ENCODE peak calls at places on chromosomes 5 and 9, in five cellular contexts. One of them, this sample, is unnamed.

GRCh38 chr5:138385660-138386059 is 33.2 kb downstream of the KDM3B start:
- DNase-seq in skeletal muscle cell: no peak
- DNase-seq in NCI-H1092 treated with DMSO at 0.1 percent for 48 hours: no peak
- DNase-seq in fibroblast of gingiva: no peak
- DNase-seq in activated B cell treated with CpG ODN at 0.5 μM for 24 hours: no peak
- DNase-seq in this sample: no peak

GRCh38 chr5:79976759-79977515 is 14.1 kb downstream of the MTX3 start:
- DNase-seq in activated B cell treated with CpG ODN at 0.5 μM for 24 hours: no peak
- DNase-seq in NCI-H1092 treated with DMSO at 0.1 percent for 48 hours: no peak
- DNase-seq in skeletal muscle cell: no peak
- DNase-seq in fibroblast of gingiva: no peak
- DNase-seq in this sample: no peak

GRCh38 chr5:196350-196749 is 5.1 kb downstream of the LRRC14B start:
- DNase-seq in NCI-H1092 treated with DMSO at 0.1 percent for 48 hours: no peak
- DNase-seq in skeletal muscle cell: no peak
- DNase-seq in activated B cell treated with CpG ODN at 0.5 μM for 24 hours: no peak
- DNase-seq in fibroblast of gingiva: no peak
- DNase-seq in this sample: no peak

GRCh38 chr5:136042665-136043121 is 13.9 kb downstream of the TGFBI start:
- DNase-seq in fibroblast of gingiva: no peak
- DNase-seq in NCI-H1092 treated with DMSO at 0.1 percent for 48 hours: no peak
- DNase-seq in skeletal muscle cell: peak
- DNase-seq in activated B cell treated with CpG ODN at 0.5 μM for 24 hours: no peak
- DNase-seq in this sample: no peak

GRCh38 chr5:122200456-122200855 is 71.1 kb downstream of the ZNF474 start:
- DNase-seq in activated B cell treated with CpG ODN at 0.5 μM for 24 hours: no peak
- DNase-seq in NCI-H1092 treated with DMSO at 0.1 percent for 48 hours: no peak
- DNase-seq in fibroblast of gingiva: no peak
- DNase-seq in skeletal muscle cell: no peak
- DNase-seq in this sample: no peak

GRCh38 chr5:56871755-56872154 is 37.6 kb upstream of the SETD9 start:
- DNase-seq in NCI-H1092 treated with DMSO at 0.1 percent for 48 hours: no peak
- DNase-seq in skeletal muscle cell: no peak
- DNase-seq in activated B cell treated with CpG ODN at 0.5 μM for 24 hours: no peak
- DNase-seq in fibroblast of gingiva: no peak
- DNase-seq in this sample: no peak

GRCh38 chr5:147539053-147539452 is 29.2 kb upstream of the DPYSL3 start:
- DNase-seq in skeletal muscle cell: no peak
- DNase-seq in activated B cell treated with CpG ODN at 0.5 μM for 24 hours: no peak
- DNase-seq in NCI-H1092 treated with DMSO at 0.1 percent for 48 hours: no peak
- DNase-seq in fibroblast of gingiva: peak
- DNase-seq in this sample: no peak

GRCh38 chr9:125805057-125805456 is 57.9 kb downstream of the PBX3 start:
- DNase-seq in NCI-H1092 treated with DMSO at 0.1 percent for 48 hours: no peak
- DNase-seq in fibroblast of gingiva: peak
- DNase-seq in activated B cell treated with CpG ODN at 0.5 μM for 24 hours: no peak
- DNase-seq in skeletal muscle cell: peak
- DNase-seq in this sample: no peak

GRCh38 chr9:107847977-107848376 is 358.4 kb upstream of the KLF4 start:
- DNase-seq in skeletal muscle cell: peak
- DNase-seq in NCI-H1092 treated with DMSO at 0.1 percent for 48 hours: no peak
- DNase-seq in activated B cell treated with CpG ODN at 0.5 μM for 24 hours: no peak
- DNase-seq in fibroblast of gingiva: peak
- DNase-seq in this sample: no peak

GRCh38 chr5:68054625-68055024 is 160.9 kb upstream of the PIK3R1 start:
- DNase-seq in activated B cell treated with CpG ODN at 0.5 μM for 24 hours: no peak
- DNase-seq in fibroblast of gingiva: no peak
- DNase-seq in skeletal muscle cell: no peak
- DNase-seq in NCI-H1092 treated with DMSO at 0.1 percent for 48 hours: no peak
- DNase-seq in this sample: no peak